ENCODE peak calls at places on chromosomes 6 and 20, in four cellular contexts. One of them, this sample, is unnamed. For H3K36me3, the result is how much of the 10 kb centered on the place peaks cover.

GRCh38 chr6:99501762-99502161 is 13.5 kb downstream of the USP45 start:
- DNase-seq in esophagus muscularis mucosa: no peak
- DNase-seq in heart left ventricle: no peak
- DNase-seq in left lung: no peak
- DNase-seq in this sample: no peak

GRCh38 chr6:107968081-107968480 is 10.1 kb upstream of the SEC63 start:
- DNase-seq in esophagus muscularis mucosa: no peak
- DNase-seq in heart left ventricle: no peak
- DNase-seq in left lung: no peak
- DNase-seq in this sample: no peak

GRCh38 chr6:54282186-54282585 is 26.1 kb upstream of the TINAG start:
- DNase-seq in esophagus muscularis mucosa: no peak
- DNase-seq in heart left ventricle: no peak
- DNase-seq in left lung: no peak
- DNase-seq in this sample: no peak

GRCh38 chr20:23043376-23043775 is 6.1 kb downstream of the THBD start:
- DNase-seq in esophagus muscularis mucosa: no peak
- DNase-seq in heart left ventricle: no peak
- DNase-seq in left lung: no peak
- DNase-seq in this sample: peak

GRCh38 chr20:61218886-61219480 is 33.1 kb upstream of the CDH4 start:
- DNase-seq in esophagus muscularis mucosa: no peak
- DNase-seq in heart left ventricle: no peak
- DNase-seq in left lung: no peak
- DNase-seq in this sample: no peak

GRCh38 chr6:75601608-75602163 is at the start of gene SENP6:
- DNase-seq in esophagus muscularis mucosa: peak
- DNase-seq in heart left ventricle: peak
- DNase-seq in left lung: peak
- DNase-seq in this sample: peak

GRCh38 chr6:126210398-126211075 is 129.4 kb upstream of the CENPW start:
- DNase-seq in esophagus muscularis mucosa: no peak
- DNase-seq in heart left ventricle: no peak
- DNase-seq in left lung: no peak
- DNase-seq in this sample: no peak

GRCh38 chr6:108946695-108947094 is 98.5 kb downstream of the ARMC2 start:
- DNase-seq in esophagus muscularis mucosa: no peak
- DNase-seq in heart left ventricle: peak
- DNase-seq in left lung: no peak
- DNase-seq in this sample: no peak

GRCh38 chr6:166705070-166705469 is 78.0 kb upstream of the RPS6KA2 start:
- DNase-seq in esophagus muscularis mucosa: no peak
- DNase-seq in heart left ventricle: no peak
- DNase-seq in left lung: no peak
- DNase-seq in this sample: no peak

GRCh38 chr6:105384004-105384403 is 18.9 kb downstream of the PREP start:
- DNase-seq in esophagus muscularis mucosa: no peak
- DNase-seq in heart left ventricle: no peak
- DNase-seq in left lung: no peak
- DNase-seq in this sample: no peak

GRCh38 chr6:25263602-25264001 is 15.6 kb upstream of the CARMIL1 start:
- DNase-seq in esophagus muscularis mucosa: no peak
- DNase-seq in heart left ventricle: no peak
- DNase-seq in left lung: no peak
- DNase-seq in this sample: no peak

GRCh38 chr20:34907616-34908469 is 31.4 kb downstream of the ACSS2 start:
- DNase-seq in esophagus muscularis mucosa: no peak
- DNase-seq in heart left ventricle: peak
- DNase-seq in left lung: peak
- DNase-seq in this sample: no peak

GRCh38 chr6:141484726-141485125 is 648.0 kb upstream of the GJE1 start:
- DNase-seq in esophagus muscularis mucosa: no peak
- DNase-seq in heart left ventricle: no peak
- DNase-seq in left lung: no peak
- DNase-seq in this sample: no peak

GRCh38 chr6:71383891-71384489 is 95.4 kb downstream of the OGFRL1 start:
- DNase-seq in esophagus muscularis mucosa: no peak
- DNase-seq in heart left ventricle: no peak
- DNase-seq in left lung: no peak
- DNase-seq in this sample: no peak

GRCh38 chr20:35395728-35396127 is 16.0 kb downstream of the UQCC1 start:
- DNase-seq in esophagus muscularis mucosa: no peak
- DNase-seq in heart left ventricle: no peak
- DNase-seq in left lung: no peak
- DNase-seq in this sample: peak

GRCh38 chr6:11139051-11139960 is 27.8 kb upstream of the ERVFRD-1 start:
- DNase-seq in esophagus muscularis mucosa: no peak
- DNase-seq in heart left ventricle: no peak
- DNase-seq in left lung: no peak
- DNase-seq in this sample: no peak

GRCh38 chr6:127816643-127817042 is 84.2 kb downstream of the THEMIS start:
- DNase-seq in esophagus muscularis mucosa: no peak
- DNase-seq in heart left ventricle: no peak
- DNase-seq in left lung: no peak
- DNase-seq in this sample: no peak

GRCh38 chr6:75579951-75580350 is 21.7 kb upstream of the SENP6 start:
- DNase-seq in esophagus muscularis mucosa: no peak
- DNase-seq in heart left ventricle: no peak
- DNase-seq in left lung: no peak
- DNase-seq in this sample: no peak

GRCh38 chr20:32664352-32665159 is 9.2 kb downstream of the C20orf203 start:
- DNase-seq in esophagus muscularis mucosa: no peak
- DNase-seq in heart left ventricle: no peak
- DNase-seq in left lung: no peak
- DNase-seq in this sample: no peak

GRCh38 chr6:40353197-40353966 is 233.8 kb downstream of the LRFN2 start:
- DNase-seq in esophagus muscularis mucosa: peak
- DNase-seq in heart left ventricle: peak
- DNase-seq in left lung: no peak
- DNase-seq in this sample: no peak

GRCh38 chr20:51767867-51768758 is at the start of gene ATP9A:
- DNase-seq in esophagus muscularis mucosa: no peak
- DNase-seq in heart left ventricle: peak
- DNase-seq in left lung: no peak
- DNase-seq in this sample: no peak

GRCh38 chr20:64191002-64191401 is 26.8 kb downstream of the MYT1 start:
- DNase-seq in esophagus muscularis mucosa: no peak
- DNase-seq in heart left ventricle: no peak
- DNase-seq in left lung: no peak
- DNase-seq in this sample: no peak

DNA sequence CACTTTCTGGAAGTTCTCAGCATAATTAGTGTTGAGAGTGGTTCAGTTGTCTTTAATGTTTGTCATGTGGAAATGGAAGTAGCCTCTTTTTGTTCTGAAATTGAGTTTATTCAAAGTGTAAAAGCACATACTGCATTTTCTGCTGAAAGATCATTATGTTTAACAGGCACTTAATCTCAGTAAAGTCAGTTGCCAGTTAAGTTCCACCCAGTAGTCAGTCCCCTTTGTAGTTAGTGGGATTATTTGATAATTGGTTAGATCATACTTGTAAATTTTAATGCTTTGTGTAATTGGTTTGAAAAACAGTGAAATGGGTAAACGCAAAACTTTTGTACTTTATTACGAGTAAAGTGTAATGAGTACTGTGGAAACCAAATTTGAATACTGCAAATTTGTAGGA is 4.2 kb downstream of the SRSF6 start:
- DNase-seq in esophagus muscularis mucosa: no peak
- DNase-seq in heart left ventricle: no peak
- DNase-seq in left lung: no peak
- DNase-seq in this sample: no peak
- H3K36me3 ChIP-seq in esophagus muscularis mucosa: under half
- H3K36me3 ChIP-seq in heart left ventricle: half or more
- H3K36me3 ChIP-seq in left lung: half or more
- H3K36me3 ChIP-seq in this sample: half or more

DNA sequence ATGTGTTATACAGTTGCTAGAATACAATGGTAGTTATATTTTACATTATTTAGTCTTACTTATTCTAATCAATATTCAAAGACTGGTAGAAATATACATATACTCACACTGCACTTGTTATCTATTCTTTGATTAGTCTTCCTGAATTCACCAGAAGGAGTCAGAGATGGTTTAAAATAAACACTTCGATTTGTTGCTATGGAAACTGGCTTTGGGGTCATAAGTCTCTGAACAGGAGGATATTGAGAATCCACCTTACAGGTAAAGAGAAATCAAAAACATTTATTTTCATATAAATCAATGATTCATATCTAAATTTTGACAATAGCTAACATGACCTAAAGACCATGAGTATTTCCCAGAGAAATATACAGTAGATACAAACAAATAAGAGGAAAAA is 41.6 kb downstream of the NUP153 start:
- DNase-seq in esophagus muscularis mucosa: no peak
- DNase-seq in heart left ventricle: no peak
- DNase-seq in left lung: no peak
- DNase-seq in this sample: no peak
- H3K36me3 ChIP-seq in esophagus muscularis mucosa: under half
- H3K36me3 ChIP-seq in heart left ventricle: half or more
- H3K36me3 ChIP-seq in left lung: half or more
- H3K36me3 ChIP-seq in this sample: half or more

GRCh38 chr6:32838114-32838958 is at the start of gene TAP2:
- DNase-seq in esophagus muscularis mucosa: peak
- DNase-seq in heart left ventricle: peak
- DNase-seq in left lung: peak
- DNase-seq in this sample: peak

GRCh38 chr6:32837651-32838113 is 857 bp downstream of the TAP2 start:
- DNase-seq in esophagus muscularis mucosa: peak
- DNase-seq in heart left ventricle: no peak
- DNase-seq in left lung: no peak
- DNase-seq in this sample: no peak

GRCh38 chr6:32835167-32835893 is 3.2 kb downstream of the TAP2 start:
- DNase-seq in esophagus muscularis mucosa: peak
- DNase-seq in heart left ventricle: no peak
- DNase-seq in left lung: no peak
- DNase-seq in this sample: no peak

GRCh38 chr6:32839356-32839755 is 817 bp upstream of the TAP2 start:
- DNase-seq in esophagus muscularis mucosa: peak
- DNase-seq in heart left ventricle: no peak
- DNase-seq in left lung: no peak
- DNase-seq in this sample: no peak

DNA sequence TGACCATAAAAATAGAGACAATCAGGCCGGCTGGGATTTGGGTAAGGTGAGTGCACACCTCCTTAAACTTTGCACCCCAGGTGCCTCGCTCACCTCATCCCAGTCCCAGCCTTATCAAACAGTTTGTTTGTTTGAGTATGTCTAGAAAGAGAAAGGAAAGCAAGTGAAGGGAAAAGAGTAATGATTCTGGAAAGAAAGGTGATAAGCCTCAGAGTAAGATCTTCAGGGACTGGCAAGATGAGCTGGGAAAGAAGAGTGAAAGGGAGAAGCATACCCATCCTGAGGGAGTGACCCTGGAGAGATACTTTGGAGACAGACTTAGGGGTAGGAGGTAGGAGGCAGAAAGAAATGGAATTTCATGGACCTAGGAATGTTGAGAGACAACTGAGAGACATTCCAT is 1.7 kb downstream of the TAP2 start:
- DNase-seq in esophagus muscularis mucosa: peak
- DNase-seq in heart left ventricle: no peak
- DNase-seq in left lung: no peak
- DNase-seq in this sample: no peak
- H3K36me3 ChIP-seq in esophagus muscularis mucosa: under half
- H3K36me3 ChIP-seq in heart left ventricle: under half
- H3K36me3 ChIP-seq in left lung: half or more
- H3K36me3 ChIP-seq in this sample: under half

DNA sequence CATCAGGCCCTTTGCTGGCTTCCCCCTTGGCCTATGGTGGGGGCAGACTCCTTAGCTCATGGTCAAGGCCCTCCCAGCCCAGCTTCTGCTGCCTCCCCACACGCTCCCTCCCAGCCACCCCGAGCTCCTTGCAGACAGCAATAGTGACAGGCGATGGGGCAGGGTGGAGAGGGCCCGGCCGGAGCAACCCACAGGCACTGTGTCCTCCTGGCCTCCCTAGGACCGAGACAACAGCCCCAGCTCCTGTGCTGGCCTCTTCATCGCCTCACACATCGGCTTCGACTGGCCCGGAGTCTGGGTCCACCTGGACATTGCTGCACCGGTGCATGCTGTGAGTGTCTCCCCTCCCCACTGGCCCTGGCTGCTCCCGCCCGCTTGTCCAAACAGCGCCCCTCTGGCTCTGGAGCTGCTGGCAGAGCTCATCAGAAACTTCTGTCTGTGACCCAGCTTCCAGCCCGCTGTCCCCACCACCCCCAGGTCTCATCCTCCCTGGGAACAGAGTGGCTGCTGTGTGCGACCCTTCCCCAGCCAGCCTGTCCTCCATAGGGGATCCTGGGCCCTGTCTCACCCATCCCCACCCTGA is 21.8 kb downstream of the NPEPL1 start:
- DNase-seq in esophagus muscularis mucosa: peak
- DNase-seq in heart left ventricle: peak
- DNase-seq in left lung: peak
- DNase-seq in this sample: peak
- H3K36me3 ChIP-seq in esophagus muscularis mucosa: under half
- H3K36me3 ChIP-seq in heart left ventricle: under half
- H3K36me3 ChIP-seq in left lung: under half
- H3K36me3 ChIP-seq in this sample: under half

DNA sequence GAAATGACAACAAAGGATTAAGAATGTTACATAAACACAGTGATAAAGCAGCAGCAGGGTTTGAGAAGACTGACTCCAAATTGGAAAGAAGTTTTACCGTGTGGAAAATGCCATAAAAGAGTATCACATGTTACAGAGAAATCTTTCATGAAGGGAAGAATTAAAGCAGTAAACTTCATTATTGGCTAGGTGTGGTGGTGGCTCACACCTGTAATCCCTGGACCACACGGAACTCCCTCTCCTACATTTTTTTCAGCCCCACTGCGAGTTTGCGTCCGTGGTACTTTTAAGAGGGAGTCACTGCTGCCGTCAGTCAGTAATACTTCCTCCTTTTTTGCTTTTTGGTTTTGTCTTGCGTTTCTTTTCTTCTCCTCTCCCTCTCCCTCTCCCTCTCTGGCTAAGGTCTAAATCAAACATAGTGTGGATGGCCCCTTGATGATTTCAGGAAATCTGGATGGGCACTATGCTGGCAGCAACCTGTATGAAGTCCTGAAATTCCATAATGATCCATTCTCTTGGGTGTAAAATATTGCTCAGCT is 112.3 kb downstream of the MAN1A1 start:
- DNase-seq in esophagus muscularis mucosa: no peak
- DNase-seq in heart left ventricle: no peak
- DNase-seq in left lung: no peak
- DNase-seq in this sample: no peak
- H3K36me3 ChIP-seq in esophagus muscularis mucosa: under half
- H3K36me3 ChIP-seq in heart left ventricle: under half
- H3K36me3 ChIP-seq in left lung: under half
- H3K36me3 ChIP-seq in this sample: under half

GRCh38 chr6:158622545-158623190 is 21.9 kb downstream of the DYNLT1 start:
- DNase-seq in esophagus muscularis mucosa: peak
- DNase-seq in heart left ventricle: no peak
- DNase-seq in left lung: peak
- DNase-seq in this sample: no peak

GRCh38 chr6:158621694-158622544 is 22.6 kb downstream of the DYNLT1 start:
- DNase-seq in esophagus muscularis mucosa: peak
- DNase-seq in heart left ventricle: no peak
- DNase-seq in left lung: peak
- DNase-seq in this sample: no peak

GRCh38 chr6:158620963-158621693 is 23.4 kb downstream of the DYNLT1 start:
- DNase-seq in esophagus muscularis mucosa: peak
- DNase-seq in heart left ventricle: no peak
- DNase-seq in left lung: peak
- DNase-seq in this sample: no peak

GRCh38 chr6:158624684-158625682 is 19.6 kb downstream of the DYNLT1 start:
- DNase-seq in esophagus muscularis mucosa: peak
- DNase-seq in heart left ventricle: no peak
- DNase-seq in left lung: peak
- DNase-seq in this sample: no peak

GRCh38 chr6:158619922-158620801 is 24.4 kb downstream of the DYNLT1 start:
- DNase-seq in esophagus muscularis mucosa: peak
- DNase-seq in heart left ventricle: no peak
- DNase-seq in left lung: peak
- DNase-seq in this sample: no peak
- H3K36me3 ChIP-seq in esophagus muscularis mucosa: under half
- H3K36me3 ChIP-seq in heart left ventricle: under half
- H3K36me3 ChIP-seq in left lung: under half
- H3K36me3 ChIP-seq in this sample: under half

This sample was measured in ascending aorta.